ENCODE peak calls at places on chromosome 10, in five cellular contexts. T, B, X, Z and W are unnamed samples.

GRCh38 chr10:80260295-80261243 is 28.9 kb downstream of the MAT1A start:
- DNase-seq in T (peak; percentile 42), B (peak; percentile 49), X (peak; percentile 18), Z (no peak), W (peak; percentile 55)

GRCh38 chr10:34985823-34986222 is 104.3 kb downstream of the CUL2 start:
- DNase-seq in T (no peak), B (no peak), X (peak; percentile 50), Z (no peak), W (no peak)

GRCh38 chr10:9786576-9786975 is 1231.1 kb upstream of the CELF2 start:
- DNase-seq in T (peak; percentile 63), B (no peak), X (peak; percentile 44), Z (no peak), W (peak; percentile 54)

GRCh38 chr10:77505431-77506334 is 131.9 kb downstream of the KCNMA1 start:
- DNase-seq in T (peak; percentile 87), B (no peak), X (peak; percentile 64), Z (no peak), W (peak; percentile 66)

GRCh38 chr10:62805139-62806092 is 896 bp downstream of the ADO start:
- DNase-seq in T (peak; percentile 42), B (peak; percentile 70), X (peak; percentile 53), Z (no peak), W (peak; percentile 38)

GRCh38 chr10:97407211-97407951 is 6.2 kb upstream of the RRP12 start:
- DNase-seq in T (peak; percentile 91), B (peak; percentile 84), X (peak; percentile 86), Z (peak; percentile 74), W (peak; percentile 85)

GRCh38 chr10:119602241-119603095 is 5.7 kb upstream of the TIAL1 start:
- DNase-seq in T (no peak), B (peak; percentile 60), X (peak; percentile 33), Z (no peak), W (peak; percentile 56)

GRCh38 chr10:34275626-34276025 is 539.5 kb downstream of the PARD3 start:
- DNase-seq in T (no peak), B (no peak), X (no peak), Z (no peak), W (no peak)

GRCh38 chr10:104922810-104923209 is 281.7 kb downstream of the SORCS3 start:
- DNase-seq in T (no peak), B (no peak), X (no peak), Z (no peak), W (no peak)

GRCh38 chr10:67934331-67934730 is 49.9 kb downstream of the SIRT1 start:
- DNase-seq in T (no peak), B (no peak), X (no peak), Z (no peak), W (no peak)

GRCh38 chr10:19819419-19820033 is 3.3 kb downstream of the PLXDC2 start:
- DNase-seq in T (peak; percentile 64), B (peak; percentile 39), X (peak; percentile 76), Z (no peak), W (peak; percentile 89)

GRCh38 chr10:96222441-96222840 is 48.9 kb downstream of the BLNK start:
- DNase-seq in T (no peak), B (no peak), X (no peak), Z (no peak), W (no peak)
- TF ChIP-seq CTCF in T (no peak), B (no peak), X (no peak), Z (no peak), W (no peak)

GRCh38 chr10:21020545-21020944 is 123.4 kb upstream of the NEBL start:
- DNase-seq in T (peak; percentile 16), B (peak; percentile 16), X (no peak), Z (no peak), W (peak; percentile 51)
- TF ChIP-seq CTCF in T (no peak), B (peak; percentile 22), X (peak; percentile 31), Z (peak; percentile 38), W (peak; percentile 30)

GRCh38 chr10:1620803-1621202 is 116.5 kb downstream of the ADARB2 start:
- DNase-seq in T (peak; percentile 22), B (no peak), X (no peak), Z (no peak), W (peak; percentile 9)
- TF ChIP-seq CTCF in T (no peak), B (no peak), X (no peak), Z (no peak), W (no peak)

GRCh38 chr10:100934084-100934659 is 21.4 kb downstream of the SLF2 start:
- DNase-seq in T (no peak), B (no peak), X (peak; percentile 34), Z (no peak), W (peak; percentile 21)
- TF ChIP-seq CTCF in T (peak; percentile 45), B (peak; percentile 57), X (peak; percentile 72), Z (peak; percentile 39), W (peak; percentile 24)

GRCh38 chr10:85995791-85996190 is 370.8 kb downstream of the GRID1 start:
- DNase-seq in T (peak; percentile 59), B (peak; percentile 40), X (peak; percentile 11), Z (no peak), W (peak; percentile 57)
- TF ChIP-seq CTCF in T (peak; percentile 37), B (peak; percentile 22), X (peak; percentile 19), Z (peak; percentile 58), W (no peak)

GRCh38 chr10:3287566-3288445 is 115.2 kb upstream of the PITRM1 start:
- DNase-seq in T (no peak), B (no peak), X (no peak), Z (no peak), W (no peak)
- TF ChIP-seq CTCF in T (no peak), B (no peak), X (no peak), Z (no peak), W (no peak)